ENCODE peak calls at places on chromosome 13, in ten cellular contexts. K, V, H, Q, G, B, I, C, N and U are unnamed samples.

GRCh38 chr13:20446900-20447299 is 78.8 kb downstream of the CRYL1 start:
- DNase-seq in Q (no peak), N (no peak), C (no peak), B (peak; percentile 44), H (no peak), K (no peak), I (no peak), V (no peak), G (no peak), U (no peak)

GRCh38 chr13:108227651-108228272 is 9.6 kb downstream of the ABHD13 start:
- DNase-seq in V (peak; percentile 39), B (peak; percentile 64), G (peak; percentile 5), Q (no peak), I (no peak), N (peak; percentile 29), H (peak; percentile 43), K (peak; percentile 71), C (peak; percentile 39), U (peak; percentile 60)

GRCh38 chr13:99261040-99261439 is 2.9 kb upstream of the GPR18 start:
- DNase-seq in G (no peak), K (no peak), Q (no peak), B (no peak), H (no peak), I (no peak), C (no peak), N (no peak), V (no peak), U (no peak)

GRCh38 chr13:89113744-89114143 is 1442.6 kb downstream of the SLITRK5 start:
- DNase-seq in C (no peak), H (no peak), B (no peak), V (no peak), N (no peak), I (no peak), K (no peak), G (no peak), Q (no peak), U (no peak)

GRCh38 chr13:111919826-111920225 is 147.1 kb upstream of the SOX1 start:
- DNase-seq in Q (no peak), G (no peak), V (no peak), H (no peak), B (no peak), C (no peak), K (no peak), N (no peak), I (no peak), U (no peak)

GRCh38 chr13:105848494-105848893 is 687.0 kb downstream of the EFNB2 start:
- DNase-seq in C (no peak), I (no peak), B (no peak), K (no peak), N (no peak), Q (no peak), H (no peak), V (no peak), G (no peak), U (no peak)

GRCh38 chr13:111210488-111210887 is 95.4 kb downstream of the ARHGEF7 start:
- DNase-seq in V (peak; percentile 92), K (peak; percentile 83), I (peak; percentile 47), C (peak; percentile 85), B (peak; percentile 88), G (no peak), Q (no peak), H (peak; percentile 91), N (no peak), U (no peak)

GRCh38 chr13:49904729-49905456 is 31.2 kb downstream of the SPRYD7 start:
- DNase-seq in B (no peak), H (no peak), K (no peak), N (no peak), C (no peak), V (no peak), Q (no peak), I (no peak), G (no peak), U (no peak)

GRCh38 chr13:99282264-99283231 is 24.4 kb upstream of the GPR18 start:
- DNase-seq in K (no peak), C (no peak), N (no peak), B (no peak), G (no peak), H (no peak), V (no peak), Q (no peak), I (no peak), U (no peak)

GRCh38 chr13:47215741-47216140 is 318.9 kb upstream of the HTR2A start:
- DNase-seq in G (no peak), V (peak; percentile 82), Q (no peak), C (peak; percentile 89), N (no peak), K (peak; percentile 89), H (peak; percentile 72), B (peak; percentile 92), I (peak; percentile 71), U (no peak)

GRCh38 chr13:28059214-28059613 is 41.2 kb downstream of the FLT3 start:
- DNase-seq in V (peak; percentile 30), K (peak; percentile 48), Q (peak; percentile 52), B (peak; percentile 33), N (peak; percentile 20), I (no peak), G (peak; percentile 6), C (peak; percentile 37), H (peak; percentile 13), U (peak; percentile 84)

GRCh38 chr13:86877449-86877848 is 793.7 kb upstream of the SLITRK5 start:
- DNase-seq in V (no peak), B (no peak), Q (no peak), K (no peak), H (no peak), I (no peak), C (no peak), N (no peak), G (no peak), U (no peak)